ENCODE peak calls at places on chromosome 20, in five cellular contexts. T is dermis microvascular lymphatic vessel endothelial cell, U is ovary, Q is A172, L is lower lobe of right lung. B is an unnamed sample.

GRCh38 chr20:23387118-23387443 is 25.1 kb downstream of the GZF1 start:
- DNase-seq in T (no peak), U (no peak), Q (no peak), L (no peak), B (no peak)

GRCh38 chr20:13452470-13453124 is 186.1 kb downstream of the TASP1 start:
- DNase-seq in T (no peak), U (no peak), Q (no peak), L (no peak), B (no peak)

GRCh38 chr20:58086763-58087566 is 141.5 kb downstream of the ANKRD60 start:
- DNase-seq in T (peak; percentile 60), U (no peak), Q (peak; percentile 75), L (no peak), B (peak; percentile 59)

GRCh38 chr20:1964659-1965405 is 29.0 kb downstream of the PDYN start:
- DNase-seq in T (peak; percentile 9), U (no peak), Q (no peak), L (no peak), B (no peak)

GRCh38 chr20:21708738-21709534 is 3.5 kb downstream of the PAX1 start:
- DNase-seq in T (no peak), U (no peak), Q (no peak), L (no peak), B (no peak)

GRCh38 chr20:34549291-34549928 is 9.1 kb upstream of the MAP1LC3A start:
- DNase-seq in T (peak; percentile 21), U (no peak), Q (peak; percentile 51), L (no peak), B (no peak)

GRCh38 chr20:1992359-1992758 is 1.5 kb downstream of the PDYN start:
- DNase-seq in T (no peak), U (no peak), Q (no peak), L (no peak), B (no peak)

GRCh38 chr20:47351643-47352331 is 4.7 kb downstream of the ZMYND8 start:
- DNase-seq in T (no peak), U (no peak), Q (peak; percentile 62), L (peak; percentile 16), B (no peak)

GRCh38 chr20:17504326-17504897 is 26.8 kb downstream of the BFSP1 start:
- DNase-seq in T (no peak), U (no peak), Q (no peak), L (no peak), B (no peak)

GRCh38 chr20:5402903-5403531 is 86.3 kb upstream of the PROKR2 start:
- DNase-seq in T (peak; percentile 44), U (no peak), Q (peak; percentile 12), L (no peak), B (no peak)

GRCh38 chr20:35092524-35093244 is at the start of gene TRPC4AP:
- DNase-seq in T (peak; percentile 92), U (peak; percentile 88), Q (peak; percentile 83), L (peak; percentile 94), B (peak; percentile 93)

GRCh38 chr20:18585134-18585533 is 2.7 kb upstream of the DTD1 start:
- DNase-seq in T (no peak), U (no peak), Q (peak; percentile 35), L (no peak), B (no peak)

GRCh38 chr20:11041396-11041795 is 367.6 kb upstream of the JAG1 start:
- DNase-seq in T (no peak), U (no peak), Q (no peak), L (no peak), B (no peak)

GRCh38 chr20:50673146-50673830 is 18.1 kb downstream of the RIPOR3 start:
- DNase-seq in T (no peak), U (no peak), Q (no peak), L (no peak), B (no peak)

GRCh38 chr20:32482251-32483220 is 102.6 kb downstream of the NOL4L start:
- DNase-seq in T (peak; percentile 54), U (peak; percentile 40), Q (no peak), L (peak; percentile 78), B (peak; percentile 75)

GRCh38 chr20:15310361-15310760 is 972.9 kb upstream of the FLRT3 start:
- DNase-seq in T (peak; percentile 14), U (no peak), Q (no peak), L (no peak), B (no peak)

GRCh38 chr20:63083831-63084562 is 77.2 kb upstream of the BHLHE23 start:
- DNase-seq in T (no peak), U (no peak), Q (no peak), L (peak; percentile 37), B (no peak)

B was measured in sciatic nerve.